ENCODE peak calls at places on chromosomes 1 and 21, in five cellular contexts. T, E, D, B and Q are unnamed samples.
A peak's percentile ranks its signal among the peaks of the same experiment; 100 is the strongest.

GRCh38 chr1:161079436-161080110 is 9.8 kb downstream of the NECTIN4 start:
- DNase-seq in B (no peak), T (no peak), E (no peak), D (no peak), Q (no peak)

GRCh38 chr1:39104158-39105060 is 78.3 kb downstream of the NDUFS5 start:
- DNase-seq in E (no peak), T (no peak), D (no peak), B (no peak), Q (peak; percentile 66)

GRCh38 chr1:15866696-15867687 is 19.5 kb downstream of the SPEN start:
- DNase-seq in B (no peak), D (no peak), E (no peak), T (no peak), Q (no peak)

GRCh38 chr1:212967767-212968166 is 17.4 kb downstream of the VASH2 start:
- DNase-seq in B (no peak), D (peak; percentile 84), T (peak; percentile 45), E (peak; percentile 34), Q (no peak)

GRCh38 chr1:6322161-6322560 is 61.3 kb upstream of the GPR153 start:
- DNase-seq in D (no peak), B (no peak), T (no peak), E (no peak), Q (no peak)

GRCh38 chr1:17419626-17420328 is 19.7 kb downstream of the RCC2 start:
- DNase-seq in E (no peak), D (peak; percentile 81), T (no peak), B (no peak), Q (peak; percentile 67)

GRCh38 chr1:218479436-218480115 is 134.4 kb downstream of the TGFB2 start:
- DNase-seq in E (no peak), T (peak; percentile 26), D (no peak), B (no peak), Q (no peak)

GRCh38 chr1:32910319-32910718 is 9.1 kb upstream of the TMEM54 start:
- DNase-seq in T (no peak), E (no peak), B (no peak), D (no peak), Q (no peak)

GRCh38 chr1:5447479-5448070 is 544.6 kb downstream of the NPHP4 start:
- DNase-seq in B (no peak), E (no peak), D (no peak), T (no peak), Q (no peak)

GRCh38 chr1:19325958-19326747 is 14.0 kb downstream of the SLC66A1 start:
- DNase-seq in E (no peak), B (no peak), T (no peak), D (peak; percentile 46), Q (no peak)

GRCh38 chr21:32329776-32330175 is 31.1 kb downstream of the MRAP start:
- DNase-seq in T (peak; percentile 27), E (no peak), B (no peak), D (no peak), Q (no peak)

GRCh38 chr1:30284728-30285460 is 438.5 kb downstream of the MATN1 start:
- DNase-seq in B (no peak), E (no peak), D (no peak), T (no peak), Q (no peak)

GRCh38 chr21:27799861-27800260 is 833.0 kb upstream of the ADAMTS5 start:
- DNase-seq in D (no peak), E (no peak), B (no peak), T (no peak), Q (no peak)

GRCh38 chr1:21254335-21254951 is 35.8 kb downstream of the ECE1 start:
- DNase-seq in E (no peak), T (no peak), B (no peak), D (no peak), Q (no peak)

DNA sequence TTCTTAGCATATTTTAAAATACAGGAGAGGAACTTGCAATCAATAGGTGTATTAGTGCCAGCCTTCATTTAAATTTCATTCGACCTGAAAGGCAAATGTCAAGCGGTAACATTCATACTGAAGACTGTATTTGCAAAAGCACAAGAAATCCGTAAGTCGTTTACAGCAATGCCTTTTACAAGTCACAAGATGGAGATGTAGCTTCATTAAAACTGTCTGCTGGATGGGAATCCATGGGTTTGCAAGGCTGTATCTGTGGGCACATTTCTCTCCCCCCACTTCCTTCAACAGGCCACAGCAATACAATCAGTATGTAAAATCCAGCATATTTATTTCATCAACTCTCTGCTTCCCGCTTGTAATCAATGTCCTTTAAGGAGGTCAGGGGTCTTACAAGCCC is 147.1 kb downstream of the SLC45A1 start:
- DNase-seq in B (no peak), E (no peak), D (no peak), T (no peak), Q (no peak)
- TF ChIP-seq MAX in B (no peak), E (no peak), D (no peak), T (no peak), Q (no peak)

GRCh38 chr1:91548382-91549040 is 47.9 kb downstream of the CDC7 start:
- DNase-seq in T (no peak), E (no peak), D (no peak), B (no peak), Q (no peak)
- H3K4me2 ChIP-seq in T (no peak overlapping the region), E (no peak overlapping the region), D (no peak overlapping the region), B (no peak overlapping the region), Q (no peak overlapping the region)

GRCh38 chr1:201637282-201638076 is 98.6 kb downstream of the NAV1 start:
- DNase-seq in B (no peak), E (no peak), D (peak; percentile 52), T (no peak), Q (no peak)

GRCh38 chr1:201633811-201634210 is 94.9 kb downstream of the NAV1 start:
- DNase-seq in E (no peak), D (no peak), B (no peak), T (no peak), Q (no peak)

GRCh38 chr1:201636065-201636464 is 97.1 kb downstream of the NAV1 start:
- DNase-seq in E (no peak), D (no peak), B (no peak), T (no peak), Q (no peak)

GRCh38 chr1:201634261-201634660 is 95.3 kb downstream of the NAV1 start:
- DNase-seq in E (no peak), B (no peak), D (peak; percentile 42), T (no peak), Q (no peak)

GRCh38 chr1:201636581-201636980 is 97.7 kb downstream of the NAV1 start:
- DNase-seq in B (no peak), D (no peak), T (no peak), E (no peak), Q (no peak)
- TF ChIP-seq ATF3 in B (no peak), D (no peak), T (no peak), E (no peak), Q (no peak)

GRCh38 chr1:101592861-101593260 is 356.0 kb downstream of the S1PR1 start:
- DNase-seq in E (no peak), T (no peak), B (no peak), D (no peak), Q (no peak)

GRCh38 chr1:101588677-101589076 is 351.9 kb downstream of the S1PR1 start:
- DNase-seq in B (no peak), E (no peak), D (no peak), T (no peak), Q (no peak)

DNA sequence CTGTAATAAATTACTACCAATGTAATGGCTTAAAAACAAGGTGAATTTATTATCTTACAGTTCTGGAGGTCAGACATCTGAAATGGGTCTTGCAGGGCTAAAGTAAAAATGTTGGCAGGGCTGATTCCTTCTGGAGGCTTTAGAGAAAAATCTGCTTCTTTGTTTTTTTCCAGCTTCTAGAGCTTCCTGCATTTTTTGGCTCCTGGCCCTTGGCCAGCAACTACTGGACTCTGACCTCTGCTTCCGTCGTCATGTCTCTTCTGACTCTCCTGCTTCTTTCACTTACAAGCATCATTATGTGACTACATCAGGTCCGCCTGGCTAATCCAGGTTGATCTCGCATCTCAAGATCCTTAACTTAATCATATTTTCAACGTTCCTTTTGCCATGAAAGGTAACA is 350.9 kb downstream of the S1PR1 start:
- DNase-seq in E (no peak), T (peak; percentile 25), B (no peak), D (no peak), Q (no peak)
- TF ChIP-seq MAX in E (no peak), T (no peak), B (no peak), D (no peak), Q (no peak)

DNA sequence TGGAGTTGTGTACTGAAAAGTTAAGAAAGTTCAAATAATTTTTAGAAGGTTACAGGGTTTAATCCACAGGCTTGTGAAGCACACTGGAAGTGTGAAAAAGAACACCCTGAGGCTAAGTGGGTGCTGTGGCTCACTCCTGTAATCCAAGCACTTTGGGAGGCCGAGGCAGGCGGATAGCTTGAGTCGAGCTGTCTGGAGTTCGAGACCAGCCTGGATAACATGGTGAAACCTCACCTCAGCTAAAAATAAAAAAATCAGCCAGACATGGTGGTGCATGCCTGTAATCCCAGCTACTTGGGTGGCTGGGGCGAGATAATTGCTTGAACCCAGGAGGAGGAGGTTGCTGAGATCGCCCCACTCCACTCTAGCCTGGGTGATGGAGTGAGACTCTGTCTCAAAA is 9.8 kb downstream of the TXNIP start:
- DNase-seq in D (no peak), B (no peak), E (no peak), T (no peak), Q (no peak)
- H3K4me2 ChIP-seq in D (no peak overlapping the region), B (no peak overlapping the region), E (peak overlapping the region; percentile 65), T (peak overlapping the region; percentile 79), Q (no peak overlapping the region)